ENCODE peak calls at places on chromosomes 16 and 17, in six cellular contexts. C is H1, U is K562, R is HepG2, J is GM12878, Z is SK-N-SH. B is an unnamed sample.
A peak's percentile ranks its signal among the peaks of the same experiment; 100 is the strongest.

GRCh38 chr17:64066709-64067108 is 46.3 kb upstream of the ICAM2 start:
- DNase-seq in C (no peak), U (no peak), R (no peak), J (no peak), Z (no peak), B (no peak)

GRCh38 chr16:4618645-4619418 is 4.1 kb upstream of the UBALD1 start:
- DNase-seq in C (no peak), U (no peak), R (peak; percentile 56), J (no peak), Z (no peak), B (no peak)

GRCh38 chr16:8908779-8909468 is 26.8 kb downstream of the LITAFD start:
- DNase-seq in C (no peak), U (no peak), R (no peak), J (no peak), Z (no peak), B (no peak)

GRCh38 chr16:84520778-84521770 is 16.6 kb upstream of the MEAK7 start:
- DNase-seq in C (no peak), U (no peak), R (no peak), J (no peak), Z (no peak), B (no peak)

GRCh38 chr16:58487566-58488351 is 12.2 kb upstream of the NDRG4 start:
- DNase-seq in C (peak; percentile 93), U (peak; percentile 83), R (peak; percentile 71), J (no peak), Z (peak; percentile 92), B (peak; percentile 40)

GRCh38 chr17:18981642-18982424 is 22.7 kb downstream of the FAM83G start:
- DNase-seq in C (no peak), U (peak; percentile 53), R (peak; percentile 87), J (no peak), Z (no peak), B (no peak)

GRCh38 chr16:9013508-9013864 is 49.8 kb upstream of the USP7 start:
- DNase-seq in C (no peak), U (no peak), R (no peak), J (no peak), Z (no peak), B (no peak)

GRCh38 chr16:75023019-75023418 is 24.2 kb downstream of the ZNRF1 start:
- DNase-seq in C (no peak), U (no peak), R (no peak), J (no peak), Z (no peak), B (no peak)

GRCh38 chr17:80921741-80922579 is 69.7 kb upstream of the CHMP6 start:
- DNase-seq in C (no peak), U (no peak), R (no peak), J (no peak), Z (peak; percentile 32), B (no peak)

GRCh38 chr16:81823111-81823510 is 44.0 kb downstream of the PLCG2 start:
- DNase-seq in C (no peak), U (no peak), R (no peak), J (no peak), Z (no peak), B (peak; percentile 76)

GRCh38 chr16:14493791-14494190 is 136.3 kb downstream of the PARN start:
- DNase-seq in C (no peak), U (no peak), R (peak; percentile 60), J (no peak), Z (no peak), B (no peak)

GRCh38 chr17:66964930-66965800 is 658 bp downstream of the CACNG4 start:
- DNase-seq in C (no peak), U (peak; percentile 28), R (no peak), J (no peak), Z (peak; percentile 99), B (no peak)

GRCh38 chr16:85314633-85315032 is 202.4 kb upstream of the CIBAR2 start:
- DNase-seq in C (no peak), U (no peak), R (no peak), J (no peak), Z (no peak), B (no peak)

GRCh38 chr17:16948587-16949376 is 23.1 kb downstream of the TNFRSF13B start:
- DNase-seq in C (no peak), U (no peak), R (no peak), J (no peak), Z (no peak), B (no peak)

GRCh38 chr16:30382398-30383015 is at the start of gene SEPTIN1:
- DNase-seq in C (no peak), U (no peak), R (no peak), J (peak; percentile 40), Z (no peak), B (peak; percentile 34)

GRCh38 chr17:7219812-7220592 is at the start of the genes ACADVL and DLG4:
- DNase-seq in C (no peak), U (peak; percentile 76), R (peak; percentile 75), J (no peak), Z (peak; percentile 90), B (no peak)

GRCh38 chr16:88466949-88467348 is 13.9 kb downstream of the ZFPM1 start:
- DNase-seq in C (no peak), U (no peak), R (no peak), J (no peak), Z (no peak), B (no peak)

GRCh38 chr16:77582956-77583355 is 139.4 kb upstream of the NUDT7 start:
- DNase-seq in C (no peak), U (no peak), R (no peak), J (no peak), Z (no peak), B (no peak)

GRCh38 chr17:50696365-50696879 is 11.3 kb downstream of the ANKRD40 start:
- DNase-seq in C (no peak), U (no peak), R (no peak), J (no peak), Z (no peak), B (no peak)

GRCh38 chr17:2990396-2990795 is 73.0 kb downstream of the OR1D5 start:
- DNase-seq in C (no peak), U (no peak), R (no peak), J (no peak), Z (no peak), B (no peak)

GRCh38 chr17:66764559-66764958 is 70.4 kb upstream of the CACNG5 start:
- DNase-seq in C (no peak), U (no peak), R (no peak), J (no peak), Z (no peak), B (no peak)

GRCh38 chr17:5500804-5501391 is 14.5 kb downstream of the MIS12 start:
- DNase-seq in C (peak; percentile 95), U (no peak), R (peak; percentile 77), J (no peak), Z (peak; percentile 99), B (peak; percentile 25)

GRCh38 chr17:8226536-8227237 is 16.3 kb upstream of the AURKB start:
- DNase-seq in C (no peak), U (peak; percentile 53), R (no peak), J (peak; percentile 78), Z (peak; percentile 65), B (peak; percentile 64)

GRCh38 chr17:17853811-17854527 is 17.2 kb upstream of the SREBF1 start:
- DNase-seq in C (no peak), U (no peak), R (no peak), J (no peak), Z (no peak), B (no peak)

GRCh38 chr16:25065899-25066298 is 45.6 kb upstream of the LCMT1 start:
- DNase-seq in C (no peak), U (peak; percentile 37), R (peak; percentile 15), J (no peak), Z (peak; percentile 28), B (no peak)

GRCh38 chr17:51017270-51017669 is 103.4 kb downstream of the SPAG9 start:
- DNase-seq in C (no peak), U (no peak), R (no peak), J (no peak), Z (no peak), B (no peak)

GRCh38 chr17:78988152-78988551 is 8.4 kb upstream of the LGALS3BP start:
- DNase-seq in C (no peak), U (no peak), R (no peak), J (no peak), Z (no peak), B (no peak)

GRCh38 chr16:9966569-9967157 is 215.6 kb downstream of the GRIN2A start:
- DNase-seq in C (no peak), U (no peak), R (peak; percentile 21), J (peak; percentile 86), Z (no peak), B (no peak)

GRCh38 chr16:71894229-71894920 is 956 bp upstream of the IST1 start:
- DNase-seq in C (peak; percentile 39), U (no peak), R (peak; percentile 56), J (no peak), Z (peak; percentile 37), B (peak; percentile 83)
- TF ChIP-seq CTCF in C (peak; percentile 24), U (peak; percentile 34), R (peak; percentile 64), J (peak; percentile 25), Z (peak; percentile 43), B (no peak)

DNA sequence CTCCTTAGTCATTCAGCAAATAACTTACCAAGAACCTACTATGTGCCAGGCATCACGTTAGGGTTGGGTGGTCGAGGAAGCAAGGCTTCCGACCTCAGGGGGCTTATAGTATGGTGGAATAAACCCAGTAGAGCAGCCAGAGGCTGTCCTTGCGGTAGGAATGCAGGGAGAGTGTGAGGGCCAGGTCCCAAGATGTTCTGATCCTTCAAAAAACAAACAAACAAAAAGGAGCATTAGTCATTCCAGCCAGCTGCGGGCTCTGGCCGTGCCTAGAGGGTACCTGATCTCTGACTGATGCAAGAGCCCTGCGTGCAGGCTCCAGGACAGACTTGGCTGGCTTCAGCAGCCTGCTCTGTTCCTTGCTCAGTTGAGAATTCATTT is 18.2 kb downstream of the CYB5D2 start:
- DNase-seq in C (peak; percentile 50), U (no peak), R (peak; percentile 10), J (no peak), Z (peak; percentile 48), B (no peak)
- TF ChIP-seq GABPA in C (no peak), U (no peak), R (no peak), J (no peak), Z (no peak), B (no peak)

DNA sequence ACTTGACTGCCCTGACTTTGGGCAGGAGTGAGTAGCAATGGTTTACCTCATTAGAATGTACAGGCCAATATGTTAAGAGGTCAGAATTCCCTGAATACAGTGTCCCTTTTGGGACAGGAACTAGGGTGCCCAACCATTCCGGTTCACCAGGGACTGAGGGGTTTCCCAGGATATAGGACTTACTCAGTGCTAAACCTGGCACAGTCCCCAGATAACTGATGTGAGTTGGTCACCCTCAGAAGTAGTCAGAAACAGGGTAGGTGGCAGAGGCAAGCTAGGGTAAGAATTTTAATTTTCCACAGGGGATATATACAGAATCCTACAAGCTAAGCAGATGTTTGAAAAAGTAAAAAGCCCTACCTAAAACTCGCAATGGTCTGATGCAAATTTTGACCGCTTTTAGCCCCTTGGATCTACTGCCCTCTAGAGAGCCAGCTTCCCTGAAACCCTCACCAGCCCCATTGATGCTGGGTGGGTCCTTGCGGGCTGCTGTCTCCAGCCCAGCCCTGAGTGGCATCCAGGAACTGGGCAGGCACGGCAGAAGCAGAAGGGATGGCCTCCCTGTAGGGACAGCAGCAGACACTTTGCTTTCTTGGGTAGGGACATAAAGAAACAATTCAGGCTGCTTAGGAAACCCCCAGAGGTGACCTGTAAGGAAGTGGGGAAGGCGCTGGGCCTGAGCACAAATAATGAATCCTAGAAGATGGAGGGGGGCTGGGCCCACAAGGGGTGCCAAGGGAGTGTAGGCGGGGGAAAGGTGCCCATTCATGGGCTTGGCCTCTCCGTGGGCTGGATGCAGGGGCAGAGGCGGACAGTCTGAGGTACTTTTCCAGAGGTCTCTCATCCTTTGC is 434.8 kb downstream of the SLC39A11 start:
- DNase-seq in C (no peak), U (no peak), R (peak; percentile 41), J (no peak), Z (no peak), B (no peak)
- TF ChIP-seq CTCF in C (peak; percentile 43), U (no peak), R (peak; percentile 56), J (peak; percentile 49), Z (no peak), B (no peak)

GRCh38 chr17:69047368-69048263 is 13.1 kb downstream of the ABCA9 start:
- DNase-seq in C (no peak), U (peak; percentile 70), R (peak; percentile 100), J (no peak), Z (no peak), B (peak; percentile 35)
- TF ChIP-seq GABPA in C (no peak), U (peak; percentile 53), R (no peak), J (no peak), Z (no peak), B (no peak)